ENCODE peak calls at places on chromosomes 2 and 18, in six cellular contexts. One of them, this sample, is unnamed. For H3K4me1, the result is how much of the 10 kb centered on the place peaks cover.

GRCh38 chr2:37459095-37459981 is 114.9 kb downstream of the QPCT start:
- DNase-seq in GM23248: peak
- DNase-seq in PC-9: no peak
- DNase-seq in cardiac muscle cell: peak
- DNase-seq in hepatocyte: no peak
- DNase-seq in astrocyte: peak
- DNase-seq in this sample: no peak

GRCh38 chr18:44552706-44553105 is 128.0 kb upstream of the SETBP1 start:
- DNase-seq in astrocyte: no peak
- DNase-seq in GM23248: no peak
- DNase-seq in hepatocyte: no peak
- DNase-seq in PC-9: no peak
- DNase-seq in cardiac muscle cell: no peak
- DNase-seq in this sample: no peak

GRCh38 chr2:7927694-7928093 is 754.2 kb upstream of the ID2 start:
- DNase-seq in PC-9: no peak
- DNase-seq in GM23248: peak
- DNase-seq in hepatocyte: no peak
- DNase-seq in astrocyte: no peak
- DNase-seq in cardiac muscle cell: no peak
- DNase-seq in this sample: no peak

GRCh38 chr2:150885774-150886386 is 375.8 kb downstream of the RBM43 start:
- DNase-seq in PC-9: no peak
- DNase-seq in cardiac muscle cell: peak
- DNase-seq in astrocyte: no peak
- DNase-seq in GM23248: no peak
- DNase-seq in hepatocyte: no peak
- DNase-seq in this sample: no peak

GRCh38 chr18:24068945-24069693 is 54.6 kb downstream of the TTC39C start:
- DNase-seq in hepatocyte: no peak
- DNase-seq in GM23248: no peak
- DNase-seq in cardiac muscle cell: no peak
- DNase-seq in PC-9: no peak
- DNase-seq in astrocyte: no peak
- DNase-seq in this sample: no peak

GRCh38 chr2:102514061-102514785 is 41.2 kb downstream of the SLC9A4 start:
- DNase-seq in GM23248: peak
- DNase-seq in PC-9: peak
- DNase-seq in astrocyte: peak
- DNase-seq in cardiac muscle cell: peak
- DNase-seq in hepatocyte: peak
- DNase-seq in this sample: no peak

GRCh38 chr2:27685577-27685976 is 21.9 kb downstream of the SLC4A1AP start:
- DNase-seq in PC-9: no peak
- DNase-seq in GM23248: no peak
- DNase-seq in cardiac muscle cell: no peak
- DNase-seq in astrocyte: no peak
- DNase-seq in hepatocyte: no peak
- DNase-seq in this sample: no peak

GRCh38 chr2:169818241-169818640 is 6.5 kb downstream of the METTL5 start:
- DNase-seq in PC-9: no peak
- DNase-seq in hepatocyte: no peak
- DNase-seq in cardiac muscle cell: no peak
- DNase-seq in astrocyte: no peak
- DNase-seq in GM23248: no peak
- DNase-seq in this sample: no peak

GRCh38 chr2:172642301-172643020 is 86.6 kb downstream of the PDK1 start:
- DNase-seq in cardiac muscle cell: no peak
- DNase-seq in PC-9: no peak
- DNase-seq in astrocyte: no peak
- DNase-seq in hepatocyte: no peak
- DNase-seq in GM23248: no peak
- DNase-seq in this sample: no peak

DNA sequence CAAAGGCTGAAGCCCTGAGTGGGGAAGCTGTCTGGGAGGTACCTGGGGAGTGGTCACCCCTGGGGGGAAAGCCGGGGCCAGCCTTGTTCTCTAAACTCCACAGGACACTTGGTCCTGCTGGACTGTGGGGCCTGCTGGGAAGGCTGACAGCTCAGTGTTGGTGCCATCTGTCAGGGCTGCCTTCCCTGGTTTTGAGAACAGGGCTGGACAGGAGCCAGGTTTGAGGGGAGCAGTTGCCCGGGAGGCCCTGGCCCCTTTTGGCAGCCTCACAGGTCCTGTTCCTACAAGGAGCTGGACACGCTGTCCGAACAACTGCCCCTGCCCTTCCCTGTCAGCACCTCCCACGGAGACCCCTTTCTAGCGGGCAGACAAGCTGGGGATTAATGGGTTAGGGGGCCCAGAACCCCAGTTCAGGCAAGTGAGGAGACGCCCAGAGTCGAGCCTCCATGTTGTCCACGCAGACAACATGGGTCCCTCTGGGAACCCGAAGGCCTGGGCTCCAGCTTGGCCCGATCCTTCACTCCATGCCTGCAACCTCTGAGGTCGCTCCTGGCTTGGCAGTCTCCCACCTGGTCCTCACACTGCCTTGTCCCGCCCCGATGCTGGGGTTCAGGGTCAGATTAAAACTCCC is 40.8 kb downstream of the ATOH8 start:
- DNase-seq in hepatocyte: no peak
- DNase-seq in cardiac muscle cell: no peak
- DNase-seq in GM23248: no peak
- DNase-seq in PC-9: no peak
- DNase-seq in astrocyte: no peak
- DNase-seq in this sample: no peak
- H3K4me1 ChIP-seq in hepatocyte: under half
- H3K4me1 ChIP-seq in cardiac muscle cell: under half
- H3K4me1 ChIP-seq in GM23248: under half
- H3K4me1 ChIP-seq in PC-9: under half
- H3K4me1 ChIP-seq in astrocyte: under half
- H3K4me1 ChIP-seq in this sample: under half

GRCh38 chr2:140565756-140566155 is 1565.1 kb downstream of the LRP1B start:
- DNase-seq in GM23248: no peak
- DNase-seq in cardiac muscle cell: no peak
- DNase-seq in astrocyte: no peak
- DNase-seq in PC-9: no peak
- DNase-seq in hepatocyte: no peak
- DNase-seq in this sample: no peak
- H3K4me1 ChIP-seq in GM23248: under half
- H3K4me1 ChIP-seq in cardiac muscle cell: under half
- H3K4me1 ChIP-seq in astrocyte: under half
- H3K4me1 ChIP-seq in PC-9: under half
- H3K4me1 ChIP-seq in hepatocyte: under half
- H3K4me1 ChIP-seq in this sample: under half

DNA sequence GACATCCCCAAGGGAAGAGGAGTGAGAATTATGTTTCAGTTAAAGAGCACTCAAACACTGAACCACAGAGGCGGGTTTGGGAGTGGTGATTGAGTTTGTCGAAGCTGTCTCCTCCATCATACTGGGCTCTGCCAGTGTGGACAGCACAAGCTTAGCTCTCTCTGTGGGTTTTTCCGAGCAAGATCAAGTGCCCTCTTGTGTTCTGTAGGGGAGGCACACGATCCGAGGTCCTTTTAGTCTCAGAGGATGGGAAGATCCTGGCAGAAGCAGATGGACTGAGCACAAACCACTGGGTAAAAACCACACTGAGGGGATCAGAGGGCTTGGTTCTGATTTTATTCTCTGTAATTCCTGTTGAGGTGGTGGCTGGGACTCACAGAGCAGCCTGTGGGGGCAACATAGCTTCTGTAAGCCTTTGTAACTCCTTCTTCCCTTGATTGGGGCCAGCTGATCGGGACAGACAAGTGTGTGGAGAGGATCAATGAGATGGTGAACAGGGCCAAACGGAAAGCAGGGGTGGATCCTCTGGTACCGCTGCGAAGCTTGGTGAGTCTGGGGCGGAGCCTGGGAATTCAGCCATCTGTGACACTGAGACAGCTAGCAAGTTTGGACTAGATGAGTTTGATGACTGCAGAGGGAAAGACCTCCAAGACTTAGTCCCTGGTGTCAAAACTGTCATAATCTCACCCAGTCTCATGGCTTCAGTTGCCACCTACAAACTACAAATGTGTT is 2.0 kb downstream of the NAGK start:
- DNase-seq in cardiac muscle cell: peak
- DNase-seq in PC-9: no peak
- DNase-seq in astrocyte: no peak
- DNase-seq in hepatocyte: peak
- DNase-seq in GM23248: peak
- DNase-seq in this sample: no peak
- H3K4me1 ChIP-seq in cardiac muscle cell: under half
- H3K4me1 ChIP-seq in PC-9: under half
- H3K4me1 ChIP-seq in astrocyte: under half
- H3K4me1 ChIP-seq in hepatocyte: under half
- H3K4me1 ChIP-seq in GM23248: under half
- H3K4me1 ChIP-seq in this sample: under half

GRCh38 chr2:46942891-46943626 is 27.5 kb upstream of the MCFD2 start:
- DNase-seq in astrocyte: no peak
- DNase-seq in GM23248: peak
- DNase-seq in cardiac muscle cell: no peak
- DNase-seq in hepatocyte: no peak
- DNase-seq in PC-9: no peak
- DNase-seq in this sample: no peak

GRCh38 chr2:46943881-46944798 is 28.5 kb upstream of the MCFD2 start:
- DNase-seq in hepatocyte: no peak
- DNase-seq in cardiac muscle cell: no peak
- DNase-seq in PC-9: no peak
- DNase-seq in GM23248: no peak
- DNase-seq in astrocyte: no peak
- DNase-seq in this sample: no peak

GRCh38 chr2:46942143-46942526 is 26.5 kb upstream of the MCFD2 start:
- DNase-seq in cardiac muscle cell: peak
- DNase-seq in hepatocyte: peak
- DNase-seq in astrocyte: no peak
- DNase-seq in GM23248: peak
- DNase-seq in PC-9: peak
- DNase-seq in this sample: no peak

GRCh38 chr2:46947841-46948240 is 32.2 kb upstream of the MCFD2 start:
- DNase-seq in GM23248: no peak
- DNase-seq in cardiac muscle cell: no peak
- DNase-seq in astrocyte: no peak
- DNase-seq in PC-9: no peak
- DNase-seq in hepatocyte: no peak
- DNase-seq in this sample: no peak

DNA sequence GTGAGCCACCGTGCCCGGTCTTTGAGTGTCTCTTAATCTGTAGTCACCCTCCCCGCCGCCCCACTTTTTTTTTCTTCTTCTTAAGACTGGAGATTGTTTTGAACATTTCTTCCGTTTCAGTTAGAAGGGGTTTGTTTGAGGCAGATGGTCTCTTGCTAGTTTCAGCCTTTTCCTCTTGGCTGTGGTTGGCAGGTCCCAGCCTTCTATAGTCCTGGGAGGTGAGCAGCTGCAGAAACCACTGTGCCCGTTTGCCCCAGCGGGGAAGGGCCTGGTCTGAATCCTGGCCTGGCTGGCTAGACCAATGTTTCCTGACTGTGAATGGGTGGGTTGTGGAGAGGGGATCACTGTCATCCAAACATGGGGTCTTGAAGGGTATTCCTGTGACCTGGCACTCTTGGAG is 30.1 kb upstream of the MCFD2 start:
- DNase-seq in GM23248: no peak
- DNase-seq in PC-9: no peak
- DNase-seq in cardiac muscle cell: no peak
- DNase-seq in astrocyte: no peak
- DNase-seq in hepatocyte: no peak
- DNase-seq in this sample: no peak
- H3K4me1 ChIP-seq in GM23248: under half
- H3K4me1 ChIP-seq in PC-9: under half
- H3K4me1 ChIP-seq in cardiac muscle cell: under half
- H3K4me1 ChIP-seq in astrocyte: under half
- H3K4me1 ChIP-seq in hepatocyte: under half
- H3K4me1 ChIP-seq in this sample: half or more

GRCh38 chr2:9256570-9257043 is 50.0 kb downstream of the ASAP2 start:
- DNase-seq in cardiac muscle cell: no peak
- DNase-seq in GM23248: peak
- DNase-seq in PC-9: no peak
- DNase-seq in astrocyte: no peak
- DNase-seq in hepatocyte: no peak
- DNase-seq in this sample: no peak

GRCh38 chr2:9252002-9252357 is 45.4 kb downstream of the ASAP2 start:
- DNase-seq in GM23248: no peak
- DNase-seq in PC-9: peak
- DNase-seq in astrocyte: no peak
- DNase-seq in hepatocyte: no peak
- DNase-seq in cardiac muscle cell: no peak
- DNase-seq in this sample: no peak

GRCh38 chr2:9256147-9256546 is 49.5 kb downstream of the ASAP2 start:
- DNase-seq in PC-9: no peak
- DNase-seq in cardiac muscle cell: no peak
- DNase-seq in GM23248: no peak
- DNase-seq in hepatocyte: no peak
- DNase-seq in astrocyte: no peak
- DNase-seq in this sample: no peak

GRCh38 chr2:9258501-9258900 is 51.9 kb downstream of the ASAP2 start:
- DNase-seq in PC-9: no peak
- DNase-seq in cardiac muscle cell: peak
- DNase-seq in GM23248: no peak
- DNase-seq in hepatocyte: no peak
- DNase-seq in astrocyte: no peak
- DNase-seq in this sample: no peak

GRCh38 chr2:9255416-9255815 is 48.8 kb downstream of the ASAP2 start:
- DNase-seq in hepatocyte: no peak
- DNase-seq in cardiac muscle cell: no peak
- DNase-seq in GM23248: no peak
- DNase-seq in astrocyte: no peak
- DNase-seq in PC-9: no peak
- DNase-seq in this sample: no peak
- H3K4me1 ChIP-seq in hepatocyte: under half
- H3K4me1 ChIP-seq in cardiac muscle cell: under half
- H3K4me1 ChIP-seq in GM23248: half or more
- H3K4me1 ChIP-seq in astrocyte: under half
- H3K4me1 ChIP-seq in PC-9: under half
- H3K4me1 ChIP-seq in this sample: half or more

This sample was measured in esophagus squamous epithelium.